ENCODE peak calls at places on chromosomes 16 and 17, in seven cellular contexts. Q is NCI-H1694 treated with DMSO at 0.1 percent for 48 hours; G is omental fat pad; P is A549; W is cardiac fibroblast; E is anterior cingulate cortex; N is activated CD8-positive, alpha-beta memory T cell treated with anti-CD3 and anti-CD28 coated beads, Interleukin-2, amount 50 U/mL, for 48 hours. L is an unnamed sample.

GRCh38 chr16:35908942-35909341 is 2449.5 kb downstream of the TP53TG3F start:
- DNase-seq in Q (no peak), G (no peak), P (no peak), W (no peak), E (no peak), N (no peak), L (no peak)

GRCh38 chr17:75927286-75927922 is 13.4 kb downstream of the FBF1 start:
- DNase-seq in Q (peak; percentile 12), G (no peak), P (peak; percentile 80), W (no peak), E (no peak), N (no peak), L (no peak)

GRCh38 chr17:80653856-80654255 is 109.2 kb downstream of the RPTOR start:
- DNase-seq in Q (no peak), G (no peak), P (no peak), W (no peak), E (no peak), N (no peak), L (no peak)

GRCh38 chr16:50183316-50183715 is 30.2 kb downstream of the TENT4B start:
- DNase-seq in Q (no peak), G (no peak), P (no peak), W (peak; percentile 86), E (no peak), N (no peak), L (no peak)

GRCh38 chr16:82900611-82901010 is 273.8 kb downstream of the CDH13 start:
- DNase-seq in Q (no peak), G (no peak), P (no peak), W (peak; percentile 3), E (no peak), N (no peak), L (no peak)

GRCh38 chr16:3138342-3138741 is 3.5 kb downstream of the ZNF213 start:
- DNase-seq in Q (no peak), G (no peak), P (no peak), W (no peak), E (no peak), N (no peak), L (no peak)

GRCh38 chr16:14559809-14560227 is 70.2 kb downstream of the PARN start:
- DNase-seq in Q (no peak), G (no peak), P (no peak), W (peak; percentile 32), E (peak; percentile 48), N (no peak), L (no peak)

GRCh38 chr16:68416057-68417046 is 32.0 kb downstream of the SMPD3 start:
- DNase-seq in Q (no peak), G (no peak), P (no peak), W (no peak), E (no peak), N (no peak), L (no peak)

GRCh38 chr17:13931752-13932477 is 137.4 kb upstream of the COX10 start:
- DNase-seq in Q (no peak), G (peak; percentile 35), P (no peak), W (peak; percentile 76), E (no peak), N (no peak), L (peak; percentile 75)

L was measured in fibroblast of the conjunctiva.